ENCODE peak calls at places on chromosome 2, in six cellular contexts. B is cardiac muscle cell, H is DND-41, A is mesendoderm, Z is HCT116, C is neuronal stem cell. W is an unnamed sample. For H3K27me3, the result is how much of the 10 kb centered on the place peaks cover.

GRCh38 chr2:168801961-168802824 is at the start of gene NOSTRIN:
- DNase-seq in B (peak), H (no peak), A (no peak), Z (peak), C (no peak), W (no peak)

GRCh38 chr2:237465515-237466227 is 21.4 kb upstream of the MLPH start:
- DNase-seq in B (peak), H (no peak), A (no peak), Z (peak), C (no peak), W (no peak)

GRCh38 chr2:120344214-120344990 is 1.5 kb upstream of the INHBB start:
- DNase-seq in B (peak), H (no peak), A (no peak), Z (no peak), C (no peak), W (no peak)

GRCh38 chr2:37344453-37345361 is at the start of gene QPCT:
- DNase-seq in B (peak), H (peak), A (peak), Z (no peak), C (no peak), W (peak)

GRCh38 chr2:19667085-19667484 is 234.7 kb downstream of the TTC32 start:
- DNase-seq in B (peak), H (no peak), A (peak), Z (peak), C (no peak), W (no peak)

GRCh38 chr2:66845307-66845706 is 410.4 kb downstream of the MEIS1 start:
- DNase-seq in B (peak), H (no peak), A (no peak), Z (no peak), C (no peak), W (no peak)

GRCh38 chr2:122500316-122501105 is 745.1 kb downstream of the TSN start:
- DNase-seq in B (no peak), H (no peak), A (no peak), Z (no peak), C (no peak), W (no peak)

GRCh38 chr2:32820701-32821100 is 126.1 kb upstream of the LTBP1 start:
- DNase-seq in B (no peak), H (no peak), A (no peak), Z (no peak), C (no peak), W (no peak)

GRCh38 chr2:169141713-169142352 is 72.5 kb downstream of the DHRS9 start:
- DNase-seq in B (peak), H (peak), A (peak), Z (peak), C (peak), W (peak)

GRCh38 chr2:23503682-23504081 is 118.7 kb downstream of the KLHL29 start:
- DNase-seq in B (no peak), H (no peak), A (no peak), Z (no peak), C (no peak), W (no peak)

GRCh38 chr2:172562298-172562697 is 6.4 kb downstream of the PDK1 start:
- DNase-seq in B (no peak), H (no peak), A (no peak), Z (no peak), C (no peak), W (no peak)

GRCh38 chr2:118882693-118883336 is 35.4 kb upstream of the EN1 start:
- DNase-seq in B (peak), H (peak), A (peak), Z (peak), C (peak), W (peak)

GRCh38 chr2:169363570-169364150 is 1.3 kb upstream of the LRP2 start:
- DNase-seq in B (peak), H (no peak), A (peak), Z (no peak), C (peak), W (peak)

GRCh38 chr2:10123281-10123680 is 742 bp downstream of the RRM2 start:
- DNase-seq in B (no peak), H (no peak), A (no peak), Z (no peak), C (no peak), W (no peak)

GRCh38 chr2:69559696-69560482 is 83.7 kb downstream of the AAK1 start:
- DNase-seq in B (peak), H (no peak), A (peak), Z (peak), C (peak), W (peak)

GRCh38 chr2:229870903-229871650 is 50.7 kb downstream of the TRIP12 start:
- DNase-seq in B (no peak), H (no peak), A (no peak), Z (no peak), C (no peak), W (no peak)

GRCh38 chr2:19209575-19210341 is 148.7 kb downstream of the OSR1 start:
- DNase-seq in B (no peak), H (no peak), A (no peak), Z (no peak), C (no peak), W (no peak)

GRCh38 chr2:219559156-219559915 is 12.0 kb downstream of the OBSL1 start:
- DNase-seq in B (no peak), H (no peak), A (no peak), Z (no peak), C (no peak), W (no peak)

GRCh38 chr2:227536445-227536844 is 62.2 kb upstream of the SCYGR2 start:
- DNase-seq in B (peak), H (no peak), A (no peak), Z (no peak), C (no peak), W (no peak)

GRCh38 chr2:157932480-157933205 is 56.5 kb upstream of the ACVR1 start:
- DNase-seq in B (no peak), H (no peak), A (peak), Z (no peak), C (peak), W (no peak)

GRCh38 chr2:84815146-84815545 is 65.7 kb downstream of the TRABD2A start:
- DNase-seq in B (peak), H (no peak), A (no peak), Z (no peak), C (no peak), W (no peak)

GRCh38 chr2:221494556-221494955 is 77.5 kb downstream of the EPHA4 start:
- DNase-seq in B (peak), H (no peak), A (peak), Z (peak), C (no peak), W (no peak)

GRCh38 chr2:21276163-21276562 is 152.4 kb downstream of the TDRD15 start:
- DNase-seq in B (no peak), H (no peak), A (no peak), Z (no peak), C (no peak), W (no peak)

GRCh38 chr2:120859814-120860578 is 124.3 kb downstream of the GLI2 start:
- DNase-seq in B (no peak), H (no peak), A (no peak), Z (no peak), C (no peak), W (no peak)

GRCh38 chr2:152505495-152505906 is 170.5 kb downstream of the FMNL2 start:
- DNase-seq in B (peak), H (no peak), A (no peak), Z (no peak), C (no peak), W (no peak)

GRCh38 chr2:2765839-2766495 is 434.9 kb upstream of the MYT1L start:
- DNase-seq in B (no peak), H (no peak), A (no peak), Z (no peak), C (no peak), W (no peak)

DNA sequence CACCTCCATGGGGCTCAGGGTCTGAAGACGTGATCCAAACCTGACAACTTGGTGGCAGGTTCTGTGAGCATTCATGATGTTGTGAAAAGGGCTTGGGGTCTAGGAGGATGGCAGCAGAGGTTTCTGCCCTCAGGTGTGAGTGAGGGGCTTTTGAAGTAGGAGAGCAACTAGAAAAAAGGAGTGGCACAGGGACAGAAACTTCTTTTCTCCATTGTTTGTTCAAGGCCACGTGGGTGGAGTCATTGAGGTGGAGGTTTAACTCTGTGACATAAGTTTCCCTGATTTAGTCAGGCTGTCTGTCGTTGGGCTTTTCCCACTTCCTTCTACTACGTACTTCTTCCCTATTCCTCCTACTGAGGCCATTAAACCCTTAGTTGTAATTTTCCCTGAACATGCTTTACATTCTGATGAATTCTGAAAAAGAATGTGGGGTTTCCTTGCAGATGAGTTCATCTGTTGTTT is 13.1 kb downstream of the CFLAR start:
- DNase-seq in B (peak), H (no peak), A (no peak), Z (no peak), C (no peak), W (no peak)
- H3K27ac ChIP-seq in B (no peak), H (no peak), A (peak), Z (no peak), C (no peak), W (peak)

GRCh38 chr2:144449028-144449406 is 70.9 kb downstream of the ZEB2 start:
- DNase-seq in B (no peak), H (no peak), A (peak), Z (no peak), C (no peak), W (no peak)
- H3K4me3 ChIP-seq in B (no peak), H (no peak), A (no peak), Z (no peak), C (no peak), W (peak)

DNA sequence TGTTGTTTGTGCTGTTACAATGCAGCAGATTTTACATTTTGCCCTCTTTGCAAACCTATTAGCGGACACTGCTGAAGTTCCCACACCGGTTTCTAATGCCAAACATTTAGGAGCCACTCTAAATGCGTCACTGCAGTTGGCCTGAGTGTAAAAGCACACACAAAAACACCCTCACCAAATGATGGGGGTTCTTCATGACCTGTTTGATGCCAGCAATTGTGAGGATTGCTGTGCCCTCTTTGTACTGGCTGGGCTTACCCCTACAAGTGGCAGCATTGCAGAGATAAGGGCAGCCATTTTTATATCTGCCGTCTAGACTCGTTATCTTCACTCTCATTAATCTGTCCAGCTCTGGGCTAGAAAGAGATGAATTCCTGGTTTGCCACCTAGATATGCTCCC is 85.3 kb downstream of the NRP2 start:
- DNase-seq in B (no peak), H (no peak), A (no peak), Z (no peak), C (no peak), W (no peak)
- H3K27me3 ChIP-seq in B (under half), H (under half), A (under half), Z (under half), C (under half), W (under half)

GRCh38 chr2:188434018-188434417 is 142.3 kb downstream of the GULP1 start:
- DNase-seq in B (no peak), H (no peak), A (no peak), Z (no peak), C (no peak), W (no peak)
- H3K27ac ChIP-seq in B (no peak), H (no peak), A (no peak), Z (no peak), C (no peak), W (no peak)

GRCh38 chr2:108988796-108989713 is at the start of gene EDAR:
- DNase-seq in B (peak), H (peak), A (peak), Z (peak), C (peak), W (no peak)
- H3K4me3 ChIP-seq in B (no peak), H (no peak), A (no peak), Z (peak), C (no peak), W (peak)

DNA sequence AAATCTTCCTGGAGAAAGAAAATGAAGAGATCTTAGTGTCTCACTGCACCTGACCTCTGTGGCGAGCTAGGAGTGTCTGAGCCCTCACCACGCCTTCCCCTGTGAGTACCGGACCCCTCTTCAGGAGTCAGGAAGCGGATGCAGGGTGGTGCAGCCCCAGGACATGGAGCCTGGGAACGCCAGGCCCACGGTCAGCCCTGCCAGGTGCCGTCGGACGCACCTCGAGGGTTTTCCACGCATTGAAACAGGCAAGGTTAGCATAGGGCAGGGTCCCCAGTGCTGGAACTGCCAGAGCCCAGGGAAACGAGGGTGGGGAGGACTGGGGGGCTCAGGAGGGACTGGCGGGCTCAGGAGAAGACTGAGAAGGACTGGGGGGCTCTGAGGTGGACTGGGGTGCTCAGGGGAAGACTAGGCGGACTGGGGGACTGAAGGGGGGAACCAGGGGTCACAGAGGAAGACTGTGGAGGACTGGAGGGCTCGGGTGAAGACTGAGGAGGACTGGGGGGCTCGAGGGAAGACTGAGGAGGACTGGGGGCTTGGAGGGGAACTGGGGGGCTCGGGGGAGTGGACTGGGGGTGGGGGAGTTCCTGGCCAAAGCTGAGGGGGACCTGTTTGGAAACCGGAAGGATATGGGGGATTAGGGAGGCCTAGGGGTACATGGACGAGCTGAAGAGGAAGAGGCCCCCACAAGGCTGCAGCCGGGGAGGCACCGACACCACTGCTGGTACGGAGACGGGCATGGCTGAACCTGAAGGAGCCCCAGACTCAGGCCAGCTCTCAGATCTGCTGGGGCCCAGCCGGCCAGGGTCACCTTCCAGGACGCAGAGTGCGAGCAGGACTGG is 65.2 kb upstream of the SNTG2 start:
- DNase-seq in B (no peak), H (no peak), A (no peak), Z (no peak), C (no peak), W (no peak)
- H3K27me3 ChIP-seq in B (under half), H (under half), A (under half), Z (under half), C (under half), W (under half)

GRCh38 chr2:46983065-46983801 is 67.6 kb upstream of the MCFD2 start:
- DNase-seq in B (peak), H (peak), A (peak), Z (no peak), C (no peak), W (no peak)

GRCh38 chr2:46981662-46982351 is 66.2 kb upstream of the MCFD2 start:
- DNase-seq in B (no peak), H (no peak), A (no peak), Z (no peak), C (no peak), W (no peak)

GRCh38 chr2:46979611-46980010 is 64.0 kb upstream of the MCFD2 start:
- DNase-seq in B (no peak), H (no peak), A (no peak), Z (no peak), C (no peak), W (peak)

GRCh38 chr2:46982356-46983064 is 66.9 kb upstream of the MCFD2 start:
- DNase-seq in B (no peak), H (peak), A (no peak), Z (no peak), C (no peak), W (peak)

GRCh38 chr2:46980786-46981583 is 65.4 kb upstream of the MCFD2 start:
- DNase-seq in B (peak), H (no peak), A (no peak), Z (no peak), C (no peak), W (no peak)
- H3K27ac ChIP-seq in B (no peak), H (no peak), A (no peak), Z (no peak), C (no peak), W (no peak)

GRCh38 chr2:14751581-14751980 is 119.1 kb downstream of the LRATD1 start:
- DNase-seq in B (no peak), H (no peak), A (no peak), Z (no peak), C (no peak), W (no peak)

GRCh38 chr2:14749869-14750268 is 117.4 kb downstream of the LRATD1 start:
- DNase-seq in B (no peak), H (no peak), A (no peak), Z (no peak), C (no peak), W (no peak)

GRCh38 chr2:14756122-14756541 is 123.6 kb downstream of the LRATD1 start:
- DNase-seq in B (no peak), H (no peak), A (no peak), Z (no peak), C (no peak), W (no peak)

GRCh38 chr2:14750433-14750832 is 117.9 kb downstream of the LRATD1 start:
- DNase-seq in B (no peak), H (no peak), A (no peak), Z (no peak), C (no peak), W (no peak)

GRCh38 chr2:14752294-14752693 is 119.8 kb downstream of the LRATD1 start:
- DNase-seq in B (no peak), H (no peak), A (no peak), Z (no peak), C (no peak), W (no peak)
- H3K4me3 ChIP-seq in B (no peak), H (no peak), A (no peak), Z (no peak), C (no peak), W (no peak)

GRCh38 chr2:126970583-126970982 is 71.9 kb downstream of the TEX51 start:
- DNase-seq in B (no peak), H (no peak), A (peak), Z (no peak), C (no peak), W (no peak)
- H3K27me3 ChIP-seq in B (under half), H (under half), A (under half), Z (under half), C (under half), W (under half)

GRCh38 chr2:62202019-62202722 is 6.3 kb downstream of the B3GNT2 start:
- DNase-seq in B (no peak), H (no peak), A (no peak), Z (no peak), C (no peak), W (no peak)
- H3K27ac ChIP-seq in B (peak), H (no peak), A (no peak), Z (no peak), C (no peak), W (peak)

W was measured in CD4-positive, CD25-positive, alpha-beta regulatory T cell.